ENCODE peak calls at places on chromosome 19, in six cellular contexts. One of them, this sample, is unnamed.

GRCh38 chr19:18759435-18760426 is 31.4 kb downstream of the COMP start:
- DNase-seq in cardiac fibroblast: no peak
- DNase-seq in body of pancreas: no peak
- DNase-seq in breast epithelium: no peak
- DNase-seq in epithelial cell of proximal tubule: no peak
- DNase-seq in HFF-Myc: no peak
- DNase-seq in this sample: no peak

GRCh38 chr19:6233827-6234511 is 45.8 kb downstream of the MLLT1 start:
- DNase-seq in body of pancreas: peak
- DNase-seq in breast epithelium: no peak
- DNase-seq in HFF-Myc: no peak
- DNase-seq in cardiac fibroblast: no peak
- DNase-seq in epithelial cell of proximal tubule: no peak
- DNase-seq in this sample: no peak

GRCh38 chr19:10878253-10878652 is 6.9 kb downstream of the CARM1 start:
- DNase-seq in cardiac fibroblast: no peak
- DNase-seq in breast epithelium: no peak
- DNase-seq in HFF-Myc: no peak
- DNase-seq in epithelial cell of proximal tubule: no peak
- DNase-seq in body of pancreas: no peak
- DNase-seq in this sample: no peak

GRCh38 chr19:33005440-33005839 is 33.4 kb downstream of the FAAP24 start:
- DNase-seq in body of pancreas: no peak
- DNase-seq in HFF-Myc: no peak
- DNase-seq in epithelial cell of proximal tubule: no peak
- DNase-seq in breast epithelium: no peak
- DNase-seq in cardiac fibroblast: no peak
- DNase-seq in this sample: no peak

GRCh38 chr19:3479177-3479818 is 1.0 kb downstream of the SMIM24 start:
- DNase-seq in epithelial cell of proximal tubule: no peak
- DNase-seq in HFF-Myc: no peak
- DNase-seq in body of pancreas: no peak
- DNase-seq in breast epithelium: no peak
- DNase-seq in cardiac fibroblast: peak
- DNase-seq in this sample: no peak

GRCh38 chr19:31349160-31349881 is at the start of gene TSHZ3:
- DNase-seq in epithelial cell of proximal tubule: no peak
- DNase-seq in body of pancreas: peak
- DNase-seq in cardiac fibroblast: peak
- DNase-seq in HFF-Myc: no peak
- DNase-seq in breast epithelium: no peak
- DNase-seq in this sample: peak

GRCh38 chr19:10812902-10813404 is 23.1 kb downstream of the TMED1 start:
- DNase-seq in body of pancreas: no peak
- DNase-seq in breast epithelium: no peak
- DNase-seq in epithelial cell of proximal tubule: no peak
- DNase-seq in cardiac fibroblast: peak
- DNase-seq in HFF-Myc: peak
- DNase-seq in this sample: peak

GRCh38 chr19:48757089-48757675 is 1.9 kb downstream of the FGF21 start:
- DNase-seq in cardiac fibroblast: no peak
- DNase-seq in HFF-Myc: no peak
- DNase-seq in body of pancreas: no peak
- DNase-seq in epithelial cell of proximal tubule: no peak
- DNase-seq in breast epithelium: no peak
- DNase-seq in this sample: no peak

GRCh38 chr19:10644351-10645007 is 9.7 kb upstream of the ILF3 start:
- DNase-seq in HFF-Myc: peak
- DNase-seq in body of pancreas: peak
- DNase-seq in breast epithelium: peak
- DNase-seq in epithelial cell of proximal tubule: no peak
- DNase-seq in cardiac fibroblast: peak
- DNase-seq in this sample: no peak

GRCh38 chr19:29677001-29677781 is 11.9 kb downstream of the PLEKHF1 start:
- DNase-seq in cardiac fibroblast: no peak
- DNase-seq in epithelial cell of proximal tubule: no peak
- DNase-seq in body of pancreas: no peak
- DNase-seq in HFF-Myc: no peak
- DNase-seq in breast epithelium: no peak
- DNase-seq in this sample: no peak

GRCh38 chr19:7292950-7293794 is 1.0 kb downstream of the INSR start:
- DNase-seq in cardiac fibroblast: peak
- DNase-seq in HFF-Myc: no peak
- DNase-seq in body of pancreas: peak
- DNase-seq in epithelial cell of proximal tubule: no peak
- DNase-seq in breast epithelium: peak
- DNase-seq in this sample: no peak

GRCh38 chr19:14156971-14157717 is 20.8 kb upstream of the ASF1B start:
- DNase-seq in HFF-Myc: no peak
- DNase-seq in body of pancreas: no peak
- DNase-seq in breast epithelium: no peak
- DNase-seq in epithelial cell of proximal tubule: no peak
- DNase-seq in cardiac fibroblast: no peak
- DNase-seq in this sample: no peak

GRCh38 chr19:5533257-5533656 is 34.5 kb downstream of the TINCR start:
- DNase-seq in epithelial cell of proximal tubule: no peak
- DNase-seq in body of pancreas: no peak
- DNase-seq in HFF-Myc: no peak
- DNase-seq in breast epithelium: no peak
- DNase-seq in cardiac fibroblast: no peak
- DNase-seq in this sample: no peak

GRCh38 chr19:48543121-48543710 is 8.8 kb upstream of the SULT2B1 start:
- DNase-seq in body of pancreas: peak
- DNase-seq in epithelial cell of proximal tubule: no peak
- DNase-seq in breast epithelium: peak
- DNase-seq in cardiac fibroblast: peak
- DNase-seq in HFF-Myc: no peak
- DNase-seq in this sample: no peak

GRCh38 chr19:57443121-57443696 is 8.1 kb downstream of the ZNF749 start:
- DNase-seq in HFF-Myc: no peak
- DNase-seq in cardiac fibroblast: no peak
- DNase-seq in body of pancreas: no peak
- DNase-seq in breast epithelium: no peak
- DNase-seq in epithelial cell of proximal tubule: no peak
- DNase-seq in this sample: no peak

GRCh38 chr19:7729831-7730285 is 2.1 kb downstream of the CLEC4G start:
- DNase-seq in epithelial cell of proximal tubule: no peak
- DNase-seq in HFF-Myc: no peak
- DNase-seq in cardiac fibroblast: no peak
- DNase-seq in breast epithelium: no peak
- DNase-seq in body of pancreas: no peak
- DNase-seq in this sample: no peak

GRCh38 chr19:39645800-39646411 is 9.8 kb upstream of the LGALS16 start:
- DNase-seq in HFF-Myc: peak
- DNase-seq in body of pancreas: no peak
- DNase-seq in breast epithelium: no peak
- DNase-seq in cardiac fibroblast: peak
- DNase-seq in epithelial cell of proximal tubule: no peak
- DNase-seq in this sample: no peak

GRCh38 chr19:14835011-14835410 is at the start of the genes OR7A5 and OR7C1:
- DNase-seq in cardiac fibroblast: peak
- DNase-seq in breast epithelium: no peak
- DNase-seq in HFF-Myc: no peak
- DNase-seq in epithelial cell of proximal tubule: no peak
- DNase-seq in body of pancreas: no peak
- DNase-seq in this sample: no peak

GRCh38 chr19:17202249-17202648 is 12.9 kb upstream of the USE1 start:
- DNase-seq in HFF-Myc: no peak
- DNase-seq in breast epithelium: no peak
- DNase-seq in body of pancreas: no peak
- DNase-seq in cardiac fibroblast: no peak
- DNase-seq in epithelial cell of proximal tubule: no peak
- DNase-seq in this sample: no peak

GRCh38 chr19:58554494-58555368 is at the start of gene CHMP2A:
- DNase-seq in HFF-Myc: peak
- DNase-seq in body of pancreas: peak
- DNase-seq in breast epithelium: peak
- DNase-seq in cardiac fibroblast: peak
- DNase-seq in epithelial cell of proximal tubule: no peak
- DNase-seq in this sample: no peak

GRCh38 chr19:54128441-54128725 is 9.2 kb upstream of the CNOT3 start:
- DNase-seq in epithelial cell of proximal tubule: no peak
- DNase-seq in body of pancreas: no peak
- DNase-seq in HFF-Myc: no peak
- DNase-seq in breast epithelium: no peak
- DNase-seq in cardiac fibroblast: no peak
- DNase-seq in this sample: no peak

GRCh38 chr19:32945260-32945659 is 26.5 kb downstream of the CEP89 start:
- DNase-seq in epithelial cell of proximal tubule: no peak
- DNase-seq in cardiac fibroblast: no peak
- DNase-seq in body of pancreas: no peak
- DNase-seq in HFF-Myc: no peak
- DNase-seq in breast epithelium: no peak
- DNase-seq in this sample: no peak

GRCh38 chr19:58229255-58229639 is 533 bp downstream of the ZNF544 start:
- DNase-seq in HFF-Myc: no peak
- DNase-seq in epithelial cell of proximal tubule: no peak
- DNase-seq in body of pancreas: no peak
- DNase-seq in cardiac fibroblast: peak
- DNase-seq in breast epithelium: no peak
- DNase-seq in this sample: no peak

DNA sequence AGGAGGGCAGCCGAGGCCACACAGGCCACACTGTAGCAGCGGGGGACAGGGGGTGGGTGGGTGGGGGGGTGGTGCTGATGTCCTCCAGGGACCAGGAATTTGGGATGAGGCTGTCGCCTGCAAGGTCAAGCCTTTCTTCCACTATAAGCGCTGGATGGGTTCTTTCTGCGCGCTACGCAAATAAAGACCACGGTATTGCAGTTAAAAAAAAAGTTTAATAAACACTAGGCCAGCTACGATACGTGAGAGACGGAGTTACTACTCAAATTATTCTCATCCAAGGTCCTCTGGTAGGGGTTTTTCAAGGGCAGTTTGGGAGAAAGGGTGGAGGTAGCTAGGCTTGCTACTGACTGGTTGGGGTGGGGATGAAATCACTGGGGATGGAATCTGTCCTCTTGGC is 508 bp upstream of the ZNF44 start:
- DNase-seq in HFF-Myc: no peak
- DNase-seq in cardiac fibroblast: no peak
- DNase-seq in epithelial cell of proximal tubule: no peak
- DNase-seq in breast epithelium: no peak
- DNase-seq in body of pancreas: no peak
- DNase-seq in this sample: no peak
- H3K4me3 ChIP-seq in HFF-Myc: peak
- H3K4me3 ChIP-seq in cardiac fibroblast: peak
- H3K4me3 ChIP-seq in epithelial cell of proximal tubule: peak
- H3K4me3 ChIP-seq in breast epithelium: peak
- H3K4me3 ChIP-seq in body of pancreas: no peak
- H3K4me3 ChIP-seq in this sample: peak

DNA sequence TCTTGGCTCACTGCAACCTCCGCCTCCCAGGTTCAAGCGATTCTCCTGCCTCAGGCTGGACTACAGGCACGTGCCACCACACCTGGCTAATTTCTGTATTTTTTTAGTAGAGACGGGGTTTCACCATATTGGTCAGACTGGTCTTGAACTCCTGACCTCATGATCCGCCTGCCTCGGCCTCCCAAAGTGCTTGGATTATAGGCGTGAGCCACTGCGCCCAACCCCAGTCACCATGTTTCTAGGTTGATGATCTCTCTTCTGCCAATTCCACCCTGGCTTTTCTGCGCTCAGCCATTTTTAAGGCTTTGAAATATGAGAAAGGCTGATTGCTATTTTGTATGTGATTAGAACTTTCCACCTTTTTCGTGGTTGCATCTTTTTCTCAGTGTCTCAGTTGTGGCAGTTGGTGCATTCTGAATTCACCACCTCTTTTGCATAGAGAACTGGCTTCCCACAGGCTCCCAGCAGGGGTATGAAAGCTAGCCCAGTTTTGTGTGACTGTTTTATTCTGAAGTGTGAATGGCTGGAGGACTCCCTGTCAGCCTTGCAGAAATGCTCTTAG is 15.5 kb downstream of the CEACAM1 start:
- DNase-seq in HFF-Myc: no peak
- DNase-seq in body of pancreas: no peak
- DNase-seq in breast epithelium: no peak
- DNase-seq in epithelial cell of proximal tubule: no peak
- DNase-seq in cardiac fibroblast: no peak
- DNase-seq in this sample: no peak
- TF ChIP-seq CTCF in HFF-Myc: no peak
- TF ChIP-seq CTCF in body of pancreas: no peak
- TF ChIP-seq CTCF in breast epithelium: no peak
- TF ChIP-seq CTCF in epithelial cell of proximal tubule: no peak
- TF ChIP-seq CTCF in cardiac fibroblast: no peak
- TF ChIP-seq CTCF in this sample: no peak

GRCh38 chr19:2041436-2041685 is 9.7 kb downstream of the MKNK2 start:
- DNase-seq in body of pancreas: no peak
- DNase-seq in HFF-Myc: no peak
- DNase-seq in epithelial cell of proximal tubule: no peak
- DNase-seq in cardiac fibroblast: no peak
- DNase-seq in breast epithelium: no peak
- DNase-seq in this sample: no peak
- H3K4me3 ChIP-seq in body of pancreas: no peak
- H3K4me3 ChIP-seq in HFF-Myc: no peak
- H3K4me3 ChIP-seq in epithelial cell of proximal tubule: peak
- H3K4me3 ChIP-seq in cardiac fibroblast: no peak
- H3K4me3 ChIP-seq in breast epithelium: peak
- H3K4me3 ChIP-seq in this sample: no peak

GRCh38 chr19:2315818-2316353 is 7.9 kb upstream of the LINGO3 start:
- DNase-seq in breast epithelium: no peak
- DNase-seq in HFF-Myc: no peak
- DNase-seq in epithelial cell of proximal tubule: no peak
- DNase-seq in body of pancreas: peak
- DNase-seq in cardiac fibroblast: peak
- DNase-seq in this sample: no peak
- TF ChIP-seq CTCF in breast epithelium: no peak
- TF ChIP-seq CTCF in HFF-Myc: peak
- TF ChIP-seq CTCF in epithelial cell of proximal tubule: peak
- TF ChIP-seq CTCF in body of pancreas: peak
- TF ChIP-seq CTCF in cardiac fibroblast: peak
- TF ChIP-seq CTCF in this sample: peak

DNA sequence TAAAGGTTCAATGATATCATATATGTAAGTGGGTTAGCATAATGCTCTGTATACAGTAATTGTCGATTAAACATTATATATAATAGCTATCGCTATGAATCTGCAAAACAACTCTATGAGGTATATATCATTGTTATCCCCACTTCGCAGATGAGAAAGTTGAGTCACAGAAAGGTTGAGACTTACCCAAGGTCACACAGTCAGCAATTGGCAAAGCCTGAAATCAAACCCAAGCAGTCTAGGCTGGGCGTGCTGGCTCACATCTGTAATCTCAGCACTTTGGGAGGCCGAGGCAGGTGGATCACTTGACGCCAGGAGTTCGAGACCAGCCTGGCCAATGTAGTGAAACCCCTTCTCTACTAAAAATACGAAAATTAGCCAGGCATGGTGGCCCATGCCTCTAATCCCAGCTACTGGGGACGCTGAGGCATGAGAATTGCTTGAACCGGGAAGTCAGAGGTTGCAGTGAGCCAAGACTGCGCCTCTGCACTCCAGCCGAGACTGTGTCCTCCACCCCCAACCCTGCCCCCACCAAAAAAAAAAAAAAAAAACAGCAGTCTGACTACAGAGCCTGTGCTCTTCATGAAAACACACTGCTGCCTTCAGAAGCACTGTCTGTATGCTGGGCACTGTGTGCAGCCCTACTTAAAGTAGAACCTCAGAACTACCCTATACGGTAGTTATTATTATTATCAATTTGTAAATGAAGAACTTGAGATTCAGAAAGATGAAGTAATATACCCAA is 1.3 kb downstream of the HSPBP1 start:
- DNase-seq in cardiac fibroblast: no peak
- DNase-seq in body of pancreas: no peak
- DNase-seq in HFF-Myc: no peak
- DNase-seq in breast epithelium: no peak
- DNase-seq in epithelial cell of proximal tubule: no peak
- DNase-seq in this sample: no peak
- H3K4me3 ChIP-seq in cardiac fibroblast: no peak
- H3K4me3 ChIP-seq in body of pancreas: no peak
- H3K4me3 ChIP-seq in HFF-Myc: peak
- H3K4me3 ChIP-seq in breast epithelium: peak
- H3K4me3 ChIP-seq in epithelial cell of proximal tubule: peak
- H3K4me3 ChIP-seq in this sample: peak